ENCODE peak calls at places on chromosomes 6 and 20, in seven cellular contexts. E is glutamatergic neuron; O is heart right ventricle; W is activated naive CD8-positive, alpha-beta T cell treated with anti-CD3 and anti-CD28 coated beads for 36 hours; F is HTR-8/SVneo; H is Kasumi-1; C is NB4. J is an unnamed sample.

GRCh38 chr20:53751394-53752368 is 158.0 kb upstream of the ZNF217 start:
- DNase-seq in E (no peak), O (no peak), W (peak; percentile 53), F (no peak), H (peak; percentile 81), C (peak; percentile 85), J (peak; percentile 48)

GRCh38 chr20:57813870-57814269 is 104.1 kb upstream of the PMEPA1 start:
- DNase-seq in E (no peak), O (no peak), W (no peak), F (no peak), H (no peak), C (no peak), J (no peak)

GRCh38 chr20:42708261-42708660 is 481.4 kb downstream of the PTPRT start:
- DNase-seq in E (no peak), O (no peak), W (no peak), F (no peak), H (no peak), C (no peak), J (no peak)

GRCh38 chr6:143007626-143008025 is 53.1 kb upstream of the AIG1 start:
- DNase-seq in E (no peak), O (no peak), W (no peak), F (no peak), H (no peak), C (no peak), J (no peak)

GRCh38 chr6:15654250-15654649 is 8.6 kb downstream of the DTNBP1 start:
- DNase-seq in E (no peak), O (no peak), W (no peak), F (no peak), H (no peak), C (no peak), J (no peak)

GRCh38 chr20:51400051-51400926 is 142.2 kb downstream of the NFATC2 start:
- DNase-seq in E (no peak), O (no peak), W (peak; percentile 77), F (no peak), H (no peak), C (no peak), J (peak; percentile 71)

GRCh38 chr6:158016571-158017383 is 35.1 kb downstream of the SYNJ2 start:
- DNase-seq in E (no peak), O (no peak), W (no peak), F (no peak), H (no peak), C (no peak), J (no peak)

GRCh38 chr6:11918021-11918738 is 93.9 kb upstream of the HIVEP1 start:
- DNase-seq in E (no peak), O (no peak), W (no peak), F (no peak), H (no peak), C (no peak), J (no peak)

GRCh38 chr6:159874475-159874874 is 16.3 kb upstream of the MAS1 start:
- DNase-seq in E (no peak), O (peak; percentile 69), W (no peak), F (no peak), H (no peak), C (no peak), J (no peak)

GRCh38 chr20:991850-992249 is 10.3 kb downstream of the RSPO4 start:
- DNase-seq in E (no peak), O (no peak), W (peak; percentile 31), F (no peak), H (no peak), C (peak; percentile 67), J (peak; percentile 37)

GRCh38 chr6:20939161-20939775 is 405.0 kb downstream of the CDKAL1 start:
- DNase-seq in E (no peak), O (no peak), W (no peak), F (no peak), H (no peak), C (no peak), J (no peak)

GRCh38 chr20:3744037-3744436 is 11.6 kb downstream of the HSPA12B start:
- DNase-seq in E (no peak), O (no peak), W (no peak), F (no peak), H (no peak), C (no peak), J (no peak)

GRCh38 chr6:129350278-129350677 is 359.7 kb downstream of the ARHGAP18 start:
- DNase-seq in E (no peak), O (no peak), W (no peak), F (no peak), H (no peak), C (no peak), J (no peak)

GRCh38 chr6:104017410-104018381 is 842.0 kb downstream of the HACE1 start:
- DNase-seq in E (no peak), O (no peak), W (no peak), F (no peak), H (no peak), C (no peak), J (no peak)

GRCh38 chr6:111653961-111654360 is 48.3 kb upstream of the TRAF3IP2 start:
- DNase-seq in E (no peak), O (no peak), W (no peak), F (no peak), H (no peak), C (no peak), J (no peak)

GRCh38 chr20:58555078-58555765 is 40.0 kb upstream of the APCDD1L start:
- DNase-seq in E (no peak), O (no peak), W (no peak), F (peak; percentile 99), H (no peak), C (no peak), J (no peak)

GRCh38 chr6:43934803-43935602 is 165.0 kb downstream of the VEGFA start:
- DNase-seq in E (no peak), O (no peak), W (no peak), F (no peak), H (no peak), C (no peak), J (no peak)

GRCh38 chr6:105675715-105676397 is 273.0 kb upstream of the PREP start:
- DNase-seq in E (no peak), O (no peak), W (no peak), F (peak; percentile 42), H (no peak), C (peak; percentile 34), J (no peak)

GRCh38 chr6:51289041-51289440 is 470.4 kb downstream of the TFAP2B start:
- DNase-seq in E (no peak), O (no peak), W (no peak), F (no peak), H (no peak), C (no peak), J (no peak)

GRCh38 chr20:35135867-35136586 is 11.1 kb downstream of the EDEM2 start:
- DNase-seq in E (no peak), O (peak; percentile 29), W (no peak), F (no peak), H (no peak), C (peak; percentile 22), J (no peak)

GRCh38 chr20:45975686-45976085 is 3.7 kb upstream of the ZNF335 start:
- DNase-seq in E (no peak), O (no peak), W (no peak), F (no peak), H (no peak), C (no peak), J (no peak)

GRCh38 chr20:37994512-37994911 is 38.7 kb downstream of the TTI1 start:
- DNase-seq in E (no peak), O (no peak), W (no peak), F (no peak), H (no peak), C (peak; percentile 13), J (no peak)

GRCh38 chr6:97674802-97675201 is 391.8 kb upstream of the MMS22L start:
- DNase-seq in E (no peak), O (no peak), W (no peak), F (no peak), H (no peak), C (no peak), J (no peak)

GRCh38 chr6:156617376-156617775 is 159.8 kb upstream of the ARID1B start:
- DNase-seq in E (no peak), O (no peak), W (no peak), F (no peak), H (no peak), C (no peak), J (no peak)

GRCh38 chr20:61461459-61461858 is 209.4 kb downstream of the CDH4 start:
- DNase-seq in E (no peak), O (no peak), W (no peak), F (no peak), H (no peak), C (no peak), J (no peak)

GRCh38 chr6:54990001-54990400 is 143.4 kb downstream of the FAM83B start:
- DNase-seq in E (no peak), O (no peak), W (no peak), F (no peak), H (no peak), C (no peak), J (no peak)

GRCh38 chr20:46196990-46197389 is 78.9 kb downstream of the CD40 start:
- DNase-seq in E (no peak), O (no peak), W (no peak), F (no peak), H (no peak), C (no peak), J (no peak)

J was measured in stimulated activated naive CD8-positive, alpha-beta T cell treated with anti-CD3 and anti-CD28 coated beads, Interleukin-15, Interleukin-2, amounts not matched to agents 100 U/mL and 50 U/mL, for 24 hours.